ENCODE peak calls at places on chromosomes 12 and 14, in four cellular contexts. T is Panc1; V is CD4-positive, alpha-beta T cell; Q is HFFc6. N is an unnamed sample.

GRCh38 chr14:90839889-90840266 is 23.6 kb upstream of the TTC7B start:
- DNase-seq in T (no peak), V (no peak), Q (no peak), N (no peak)

GRCh38 chr14:61219256-61219655 is 61.9 kb downstream of the TMEM30B start:
- DNase-seq in T (no peak), V (no peak), Q (no peak), N (no peak)

GRCh38 chr14:63204407-63205280 is at the start of gene RHOJ:
- DNase-seq in T (no peak), V (no peak), Q (no peak), N (no peak)

GRCh38 chr12:63151898-63152700 is 1.1 kb upstream of the AVPR1A start:
- DNase-seq in T (peak), V (no peak), Q (peak), N (peak)

GRCh38 chr14:85675957-85676356 is 146.0 kb downstream of the FLRT2 start:
- DNase-seq in T (no peak), V (no peak), Q (no peak), N (no peak)

GRCh38 chr12:113930249-113930648 is 35.9 kb downstream of the RBM19 start:
- DNase-seq in T (no peak), V (no peak), Q (no peak), N (no peak)

GRCh38 chr14:103698380-103699260 is 16.6 kb downstream of the XRCC3 start:
- DNase-seq in T (no peak), V (no peak), Q (no peak), N (no peak)

GRCh38 chr12:112007945-112008344 is 5.0 kb downstream of the TMEM116 start:
- DNase-seq in T (no peak), V (no peak), Q (no peak), N (no peak)

GRCh38 chr12:55930771-55931316 is at the start of gene DGKA:
- DNase-seq in T (peak), V (peak), Q (peak), N (peak)

GRCh38 chr14:96303981-96304380 is 48.0 kb downstream of the BDKRB1 start:
- DNase-seq in T (no peak), V (no peak), Q (no peak), N (no peak)

GRCh38 chr12:33721561-33721960 is 281.9 kb upstream of the SYT10 start:
- DNase-seq in T (no peak), V (no peak), Q (no peak), N (no peak)

GRCh38 chr14:65356327-65356836 is 56.1 kb upstream of the FUT8 start:
- DNase-seq in T (no peak), V (no peak), Q (peak), N (peak)

GRCh38 chr14:106210650-106211049 is 684.3 kb downstream of the TMEM121 start:
- DNase-seq in T (no peak), V (peak), Q (no peak), N (no peak)
- TF ChIP-seq CTCF in T (peak), V (no peak), Q (no peak), N (no peak)

GRCh38 chr12:16626991-16627390 is 21.0 kb upstream of the LMO3 start:
- DNase-seq in T (no peak), V (no peak), Q (no peak), N (no peak)
- TF ChIP-seq CTCF in T (no peak), V (no peak), Q (no peak), N (no peak)

GRCh38 chr12:53452159-53453077 is 516 bp downstream of the PCBP2 start:
- DNase-seq in T (no peak), V (peak), Q (peak), N (peak)
- TF ChIP-seq CTCF in T (peak), V (peak), Q (peak), N (peak)

GRCh38 chr12:12007713-12008231 is 63.0 kb upstream of the BCL2L14 start:
- DNase-seq in T (no peak), V (no peak), Q (no peak), N (no peak)

GRCh38 chr12:12010277-12011031 is 60.3 kb upstream of the BCL2L14 start:
- DNase-seq in T (no peak), V (no peak), Q (peak), N (no peak)

GRCh38 chr12:12007001-12007712 is 63.6 kb upstream of the BCL2L14 start:
- DNase-seq in T (no peak), V (peak), Q (peak), N (no peak)

GRCh38 chr12:12008232-12008850 is 62.4 kb upstream of the BCL2L14 start:
- DNase-seq in T (no peak), V (peak), Q (no peak), N (no peak)

DNA sequence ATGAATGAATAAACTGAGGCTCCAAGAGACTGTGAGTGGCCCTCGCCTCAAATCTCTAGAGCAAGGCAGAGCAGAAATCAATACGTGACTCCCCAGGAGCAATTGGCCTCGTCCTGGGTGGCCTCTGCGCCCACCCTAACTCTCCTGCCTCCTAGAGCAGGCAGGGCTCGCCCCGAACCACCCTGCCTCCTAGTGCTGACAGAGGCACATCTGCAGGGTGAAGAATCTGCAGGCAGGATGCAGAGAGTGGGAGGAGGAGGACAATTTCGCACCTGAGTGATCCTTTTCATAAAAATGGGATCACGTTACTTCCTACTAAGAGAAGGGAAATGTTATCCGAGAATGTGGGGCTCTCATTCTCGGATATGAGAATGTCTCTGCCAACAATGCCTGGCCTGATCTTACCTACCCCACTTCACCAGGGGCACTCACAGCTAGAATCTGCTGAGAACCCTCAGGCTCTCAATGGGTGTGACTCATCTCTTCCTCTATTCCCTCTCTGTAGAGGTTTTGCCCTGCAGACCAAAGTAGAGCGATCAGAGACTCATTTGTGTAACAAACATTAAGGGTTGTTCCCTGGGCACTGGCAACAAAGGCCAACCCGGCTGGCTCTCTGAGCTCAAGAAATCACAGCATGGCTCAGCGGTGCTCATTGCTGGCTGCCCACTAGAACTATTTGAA is 61.7 kb upstream of the BCL2L14 start:
- DNase-seq in T (no peak), V (peak), Q (peak), N (no peak)
- TF ChIP-seq CTCF in T (no peak), V (peak), Q (no peak), N (no peak)

GRCh38 chr12:52975820-52976573 is 27.1 kb downstream of the KRT18 start:
- DNase-seq in T (no peak), V (no peak), Q (peak), N (no peak)
- TF ChIP-seq CTCF in T (no peak), V (no peak), Q (peak), N (no peak)

DNA sequence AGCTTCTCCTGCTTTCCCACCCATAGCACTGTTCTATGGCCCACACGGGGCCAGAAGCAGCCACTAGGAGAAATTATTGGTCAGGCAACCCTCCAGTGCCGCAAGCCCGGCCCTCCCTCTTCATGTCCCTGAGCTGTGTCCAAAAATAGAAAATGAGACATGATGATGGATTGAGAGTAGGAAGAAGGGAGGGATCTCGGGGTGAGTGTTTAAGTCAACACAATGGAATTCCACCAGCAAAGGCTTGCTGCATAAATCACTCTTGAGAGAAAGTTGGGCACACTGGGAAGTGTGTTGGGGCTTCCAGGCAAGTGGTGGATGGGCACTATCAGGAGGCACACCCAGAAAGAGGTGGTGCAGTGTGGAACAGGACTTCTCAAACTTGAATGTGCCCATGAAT is 94.2 kb downstream of the LLPH start:
- DNase-seq in T (peak), V (no peak), Q (peak), N (peak)
- TF ChIP-seq CTCF in T (no peak), V (no peak), Q (no peak), N (peak)

DNA sequence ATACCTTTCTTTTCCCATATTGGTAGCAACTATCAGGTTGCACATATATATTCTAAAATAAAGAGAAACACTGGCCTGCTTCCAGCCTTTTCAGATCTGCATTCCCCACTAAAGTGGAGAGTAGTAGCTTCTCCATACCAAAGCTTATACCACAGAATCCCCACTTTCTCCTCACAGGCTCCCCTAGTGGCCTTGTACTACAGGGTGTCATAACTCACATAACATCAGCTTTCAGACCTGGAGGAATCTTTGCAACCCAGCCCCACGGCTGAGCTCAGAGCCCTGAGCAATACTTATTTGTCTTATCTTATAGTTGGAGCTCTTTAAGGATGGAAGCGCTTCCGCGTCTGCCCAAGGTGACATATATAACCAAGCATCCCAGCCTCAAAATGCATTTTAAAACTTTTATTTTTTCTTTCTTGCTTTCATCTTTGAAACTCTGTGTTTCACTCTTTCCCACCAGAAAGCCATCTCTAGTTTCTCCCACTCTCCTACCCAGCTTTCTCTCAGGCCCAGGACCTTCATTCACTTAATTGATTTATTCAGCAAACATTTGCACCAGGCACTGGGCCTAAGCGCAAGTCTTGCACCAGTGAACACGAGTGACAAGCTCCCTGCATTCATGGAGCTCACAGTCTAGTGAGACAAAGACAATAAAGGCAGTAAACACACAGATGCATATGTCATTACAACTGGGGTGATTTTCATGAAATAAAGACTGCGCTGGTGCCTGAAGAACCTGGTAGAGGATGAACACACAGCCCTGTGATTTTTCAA is 254.7 kb downstream of the IPO8 start:
- DNase-seq in T (no peak), V (no peak), Q (no peak), N (no peak)
- TF ChIP-seq CTCF in T (peak), V (no peak), Q (peak), N (peak)

DNA sequence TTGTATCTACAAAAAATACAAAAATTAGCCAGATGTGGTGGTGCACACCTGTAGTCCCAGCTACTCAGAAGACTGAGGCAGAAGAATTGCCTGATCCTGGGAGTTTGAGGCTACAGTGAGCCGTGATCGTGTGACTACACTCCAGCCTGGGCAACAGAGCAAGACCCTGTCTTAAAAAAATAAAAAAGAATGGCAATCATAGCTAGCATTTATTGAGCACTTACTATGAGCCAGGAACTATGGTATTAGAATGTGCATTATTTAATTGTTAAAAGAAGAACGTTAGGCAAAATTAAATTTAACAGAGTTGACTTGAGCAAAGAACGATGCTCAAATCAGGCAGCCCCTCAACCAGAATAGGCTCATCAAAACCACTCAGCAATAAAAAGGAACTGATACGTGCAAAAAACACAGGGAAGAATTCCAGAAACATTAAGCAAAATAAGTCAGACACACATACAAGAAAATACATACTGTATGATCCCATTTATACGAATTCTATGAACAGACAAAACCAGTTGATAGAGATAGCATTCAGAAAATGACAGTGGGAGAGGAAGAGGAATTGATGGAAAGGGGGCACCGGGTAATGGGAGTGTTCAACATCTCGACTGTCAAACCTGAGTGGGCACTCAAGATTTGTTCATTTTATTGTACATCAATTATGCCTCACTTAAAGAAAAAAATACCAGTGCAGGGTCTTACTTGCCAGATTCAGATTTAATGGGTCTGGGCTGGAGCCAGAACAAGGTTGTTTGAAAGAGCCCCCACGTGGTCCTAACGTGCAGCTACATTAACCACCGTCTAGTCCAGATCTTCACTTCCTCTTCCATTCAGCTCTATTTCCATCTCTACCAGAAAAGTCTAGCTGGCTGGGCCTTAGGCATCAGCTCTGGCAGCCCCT is 8.0 kb downstream of the SCNN1A start:
- DNase-seq in T (no peak), V (peak), Q (no peak), N (no peak)
- TF ChIP-seq CTCF in T (no peak), V (peak), Q (peak), N (peak)

DNA sequence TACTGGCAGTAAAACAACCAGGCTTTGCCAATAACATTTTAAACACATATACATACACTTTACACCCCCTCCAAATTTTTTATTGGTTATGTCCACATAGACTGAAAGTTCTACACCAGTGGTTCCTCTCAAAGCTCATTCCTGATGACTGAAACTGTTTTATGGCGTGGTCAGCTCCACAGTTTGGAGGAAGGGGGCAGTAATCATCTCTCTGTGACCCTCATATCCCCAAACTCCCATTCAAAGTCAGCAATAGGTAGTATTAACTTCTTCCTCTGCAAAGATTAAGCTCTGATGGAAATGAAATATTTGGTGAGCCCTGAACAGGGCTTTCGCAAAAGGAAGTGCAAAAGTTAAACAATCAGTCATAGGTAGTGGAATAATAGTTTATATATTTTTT is 55.3 kb upstream of the DAAM1 start:
- DNase-seq in T (no peak), V (no peak), Q (no peak), N (no peak)
- TF ChIP-seq CTCF in T (peak), V (no peak), Q (peak), N (peak)

GRCh38 chr12:93537769-93538168 is 34.7 kb upstream of the SOCS2 start:
- DNase-seq in T (no peak), V (no peak), Q (no peak), N (no peak)
- TF ChIP-seq CTCF in T (peak), V (no peak), Q (peak), N (no peak)